ENCODE peak calls at places on chromosome 14, in ten cellular contexts. A is SK-N-SH, X is left ventricle myocardium inferior, Y is astrocyte of the spinal cord, Q is upper lobe of right lung, J is fibroblast of pulmonary artery, R is astrocyte of the cerebellum, G is cardiac muscle cell, U is dorsolateral prefrontal cortex, O is ovary. T is an unnamed sample.

GRCh38 chr14:23099212-23099861 is 4.0 kb downstream of the C14orf119 start:
- DNase-seq in A (no peak), X (no peak), Y (no peak), Q (no peak), J (no peak), R (no peak), G (no peak), U (no peak), O (no peak), T (no peak)

GRCh38 chr14:92998957-92999356 is 76.0 kb downstream of the CHGA start:
- DNase-seq in A (no peak), X (peak), Y (no peak), Q (no peak), J (no peak), R (no peak), G (no peak), U (no peak), O (peak), T (peak)

GRCh38 chr14:90508536-90509254 is 111.9 kb downstream of the CALM1 start:
- DNase-seq in A (no peak), X (no peak), Y (no peak), Q (no peak), J (no peak), R (no peak), G (no peak), U (no peak), O (no peak), T (peak)

GRCh38 chr14:95192306-95192705 is 35.0 kb upstream of the DICER1 start:
- DNase-seq in A (no peak), X (no peak), Y (no peak), Q (no peak), J (no peak), R (no peak), G (peak), U (no peak), O (no peak), T (no peak)

GRCh38 chr14:82710257-82710841 is 1176.7 kb upstream of the SEL1L start:
- DNase-seq in A (peak), X (no peak), Y (peak), Q (peak), J (peak), R (peak), G (peak), U (no peak), O (peak), T (peak)

GRCh38 chr14:31380106-31380505 is 40.2 kb downstream of the HEATR5A start:
- DNase-seq in A (no peak), X (no peak), Y (no peak), Q (no peak), J (peak), R (no peak), G (no peak), U (no peak), O (no peak), T (no peak)

GRCh38 chr14:78022059-78022458 is 148.1 kb upstream of the NRXN3 start:
- DNase-seq in A (peak), X (peak), Y (peak), Q (peak), J (peak), R (peak), G (peak), U (no peak), O (no peak), T (peak)

GRCh38 chr14:90903101-90903500 is 86.9 kb upstream of the TTC7B start:
- DNase-seq in A (peak), X (no peak), Y (peak), Q (no peak), J (peak), R (peak), G (peak), U (peak), O (peak), T (peak)

GRCh38 chr14:73100334-73100733 is 36.0 kb upstream of the PSEN1 start:
- DNase-seq in A (no peak), X (no peak), Y (no peak), Q (no peak), J (no peak), R (no peak), G (no peak), U (no peak), O (no peak), T (no peak)

GRCh38 chr14:39739796-39740195 is 307.6 kb upstream of the FBXO33 start:
- DNase-seq in A (no peak), X (peak), Y (no peak), Q (peak), J (no peak), R (no peak), G (no peak), U (peak), O (no peak), T (no peak)

GRCh38 chr14:69321601-69322330 is 61.8 kb downstream of the GALNT16 start:
- DNase-seq in A (no peak), X (no peak), Y (no peak), Q (peak), J (peak), R (no peak), G (no peak), U (peak), O (no peak), T (no peak)

GRCh38 chr14:34214961-34215360 is 247.1 kb downstream of the SPTSSA start:
- DNase-seq in A (no peak), X (no peak), Y (no peak), Q (no peak), J (no peak), R (no peak), G (no peak), U (no peak), O (no peak), T (no peak)

GRCh38 chr14:51035611-51036192 is 59.2 kb downstream of the TRIM9 start:
- DNase-seq in A (no peak), X (no peak), Y (peak), Q (no peak), J (no peak), R (peak), G (no peak), U (no peak), O (no peak), T (no peak)

GRCh38 chr14:63759454-63759853 is 31.6 kb upstream of the SGPP1 start:
- DNase-seq in A (no peak), X (no peak), Y (peak), Q (no peak), J (peak), R (no peak), G (no peak), U (no peak), O (no peak), T (peak)

GRCh38 chr14:34224221-34224620 is 237.8 kb downstream of the SPTSSA start:
- DNase-seq in A (no peak), X (no peak), Y (no peak), Q (no peak), J (no peak), R (no peak), G (no peak), U (no peak), O (no peak), T (no peak)

GRCh38 chr14:86003998-86004397 is 474.1 kb downstream of the FLRT2 start:
- DNase-seq in A (no peak), X (no peak), Y (peak), Q (no peak), J (peak), R (no peak), G (no peak), U (no peak), O (no peak), T (peak)

GRCh38 chr14:74712499-74713394 is at the start of the genes AREL1 and FCF1:
- DNase-seq in A (peak), X (peak), Y (peak), Q (peak), J (peak), R (peak), G (peak), U (peak), O (peak), T (peak)

GRCh38 chr14:52906141-52906601 is 44.7 kb downstream of the FERMT2 start:
- DNase-seq in A (no peak), X (no peak), Y (peak), Q (no peak), J (peak), R (peak), G (no peak), U (no peak), O (no peak), T (no peak)

GRCh38 chr14:34629657-34630529 is at the start of gene SNX6:
- DNase-seq in A (peak), X (peak), Y (peak), Q (peak), J (peak), R (peak), G (peak), U (peak), O (peak), T (peak)

GRCh38 chr14:72610831-72611200 is 283.1 kb downstream of the DPF3 start:
- DNase-seq in A (no peak), X (no peak), Y (no peak), Q (no peak), J (no peak), R (no peak), G (no peak), U (no peak), O (no peak), T (peak)

GRCh38 chr14:85002846-85003245 is 527.1 kb upstream of the FLRT2 start:
- DNase-seq in A (no peak), X (no peak), Y (no peak), Q (no peak), J (no peak), R (no peak), G (no peak), U (no peak), O (no peak), T (no peak)

GRCh38 chr14:95045836-95046430 is 111.4 kb downstream of the DICER1 start:
- DNase-seq in A (no peak), X (no peak), Y (no peak), Q (peak), J (no peak), R (no peak), G (no peak), U (no peak), O (no peak), T (no peak)

GRCh38 chr14:76591270-76591669 is 170.0 kb upstream of the VASH1 start:
- DNase-seq in A (no peak), X (no peak), Y (no peak), Q (no peak), J (no peak), R (no peak), G (no peak), U (peak), O (no peak), T (no peak)

GRCh38 chr14:26137161-26137560 is 460.7 kb downstream of the NOVA1 start:
- DNase-seq in A (no peak), X (no peak), Y (no peak), Q (no peak), J (no peak), R (no peak), G (no peak), U (no peak), O (no peak), T (no peak)
- TF ChIP-seq CTCF in A (peak), X (no peak), Y (peak), Q (no peak), J (peak), R (peak), G (no peak), U (no peak), O (no peak), T (no peak)

DNA sequence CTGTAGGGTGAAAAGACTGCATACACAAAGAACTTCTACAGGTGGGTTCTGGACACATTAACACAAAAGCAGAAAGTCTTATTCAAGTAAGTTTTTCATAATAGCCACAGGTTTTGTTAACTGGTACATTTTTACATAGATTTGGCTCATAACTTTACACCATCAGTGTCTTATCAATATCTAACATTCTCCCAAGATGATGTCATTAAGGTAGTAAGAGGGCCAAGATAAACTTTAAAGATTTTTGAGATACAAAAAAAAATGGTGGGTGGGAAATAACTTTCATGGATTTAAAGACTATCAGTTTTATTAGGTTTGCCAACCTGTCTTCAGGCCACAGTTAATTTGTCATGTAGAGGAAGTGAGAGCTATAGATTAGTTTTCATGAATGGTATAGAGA is 1.7 kb downstream of the SUPT16H start:
- DNase-seq in A (no peak), X (no peak), Y (no peak), Q (no peak), J (no peak), R (no peak), G (no peak), U (no peak), O (no peak), T (no peak)
- H3K4me3 ChIP-seq in A (peak), X (peak), Y (no peak), Q (no peak), J (peak), R (no peak), G (no peak), U (no peak), O (no peak), T (peak)

GRCh38 chr14:54488318-54488645 is 498 bp downstream of the GMFB start:
- DNase-seq in A (no peak), X (no peak), Y (no peak), Q (no peak), J (no peak), R (no peak), G (no peak), U (no peak), O (no peak), T (no peak)
- TF ChIP-seq CTCF in A (peak), X (no peak), Y (peak), Q (no peak), J (peak), R (peak), G (peak), U (no peak), O (no peak), T (peak)

GRCh38 chr14:104681689-104682074 is 7.7 kb upstream of the INF2 start:
- DNase-seq in A (peak), X (peak), Y (peak), Q (peak), J (peak), R (no peak), G (peak), U (peak), O (peak), T (peak)
- H3K4me3 ChIP-seq in A (peak), X (peak), Y (peak), Q (peak), J (peak), R (no peak), G (no peak), U (peak), O (no peak), T (peak)

DNA sequence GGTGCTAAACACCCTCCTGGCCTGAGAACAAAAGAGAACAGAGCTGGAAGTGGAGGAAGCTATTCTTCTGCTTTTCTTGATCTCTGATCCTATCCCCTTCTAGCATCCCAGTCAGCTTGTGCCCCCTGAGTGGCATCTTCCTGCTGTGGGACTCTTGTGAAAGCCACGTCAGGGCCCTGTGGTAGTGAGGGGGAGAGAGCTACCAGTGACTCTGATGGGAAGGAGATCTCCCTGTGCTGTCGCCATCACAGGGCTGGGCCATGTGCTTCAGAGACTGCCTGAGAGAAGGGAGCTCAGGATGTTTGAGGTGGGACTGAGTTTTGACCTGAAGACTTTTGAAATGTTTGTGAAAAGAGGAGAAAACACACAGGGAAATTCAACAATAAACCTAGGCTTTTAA is 107.6 kb upstream of the FUT8 start:
- DNase-seq in A (no peak), X (no peak), Y (no peak), Q (no peak), J (no peak), R (no peak), G (no peak), U (no peak), O (no peak), T (no peak)
- TF ChIP-seq CTCF in A (no peak), X (no peak), Y (no peak), Q (no peak), J (no peak), R (no peak), G (no peak), U (no peak), O (no peak), T (no peak)

GRCh38 chr14:56004807-56005579 is 113.2 kb upstream of the PELI2 start:
- DNase-seq in A (no peak), X (no peak), Y (peak), Q (no peak), J (peak), R (peak), G (peak), U (no peak), O (peak), T (peak)

GRCh38 chr14:56008160-56008559 is 110.1 kb upstream of the PELI2 start:
- DNase-seq in A (no peak), X (no peak), Y (no peak), Q (no peak), J (no peak), R (no peak), G (no peak), U (no peak), O (no peak), T (no peak)

GRCh38 chr14:56002876-56003625 is 115.2 kb upstream of the PELI2 start:
- DNase-seq in A (no peak), X (no peak), Y (peak), Q (no peak), J (no peak), R (no peak), G (no peak), U (no peak), O (no peak), T (no peak)

GRCh38 chr14:56004323-56004722 is 113.9 kb upstream of the PELI2 start:
- DNase-seq in A (no peak), X (no peak), Y (no peak), Q (no peak), J (no peak), R (no peak), G (no peak), U (no peak), O (no peak), T (peak)

DNA sequence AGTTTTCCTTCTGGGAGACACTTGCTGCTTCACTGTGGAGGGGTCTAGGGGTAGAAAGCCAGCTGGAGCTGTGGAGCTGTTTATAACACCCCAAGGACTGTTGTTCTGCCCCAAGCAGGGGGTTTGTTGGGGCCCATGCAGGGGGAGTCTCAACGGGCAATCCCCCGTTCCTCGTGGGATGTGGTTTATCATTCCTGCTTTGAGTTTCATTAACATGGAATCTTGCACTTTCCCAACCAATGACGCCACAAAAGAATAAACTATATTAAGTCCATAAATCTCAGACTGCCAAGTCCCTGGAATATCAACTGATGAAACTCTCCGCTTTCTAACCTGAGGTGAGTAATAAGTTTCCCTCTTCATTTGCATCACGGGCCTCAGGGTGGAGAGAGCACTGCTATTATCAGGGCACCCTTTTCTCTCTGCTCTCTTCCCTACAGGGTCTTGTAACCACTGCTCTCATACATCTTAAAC is 112.6 kb upstream of the PELI2 start:
- DNase-seq in A (no peak), X (no peak), Y (no peak), Q (no peak), J (peak), R (peak), G (no peak), U (no peak), O (peak), T (peak)
- H3K4me3 ChIP-seq in A (peak), X (peak), Y (no peak), Q (no peak), J (no peak), R (no peak), G (no peak), U (no peak), O (peak), T (peak)

GRCh38 chr14:61193471-61193870 is 87.7 kb downstream of the TMEM30B start:
- DNase-seq in A (no peak), X (no peak), Y (no peak), Q (no peak), J (no peak), R (no peak), G (no peak), U (no peak), O (no peak), T (no peak)

GRCh38 chr14:61197416-61197815 is 83.7 kb downstream of the TMEM30B start:
- DNase-seq in A (no peak), X (no peak), Y (no peak), Q (no peak), J (no peak), R (no peak), G (no peak), U (no peak), O (no peak), T (no peak)

GRCh38 chr14:61192970-61193369 is 88.2 kb downstream of the TMEM30B start:
- DNase-seq in A (no peak), X (no peak), Y (no peak), Q (no peak), J (no peak), R (no peak), G (no peak), U (no peak), O (no peak), T (no peak)

GRCh38 chr14:61196034-61196433 is 85.1 kb downstream of the TMEM30B start:
- DNase-seq in A (no peak), X (no peak), Y (no peak), Q (no peak), J (peak), R (no peak), G (no peak), U (no peak), O (no peak), T (no peak)

DNA sequence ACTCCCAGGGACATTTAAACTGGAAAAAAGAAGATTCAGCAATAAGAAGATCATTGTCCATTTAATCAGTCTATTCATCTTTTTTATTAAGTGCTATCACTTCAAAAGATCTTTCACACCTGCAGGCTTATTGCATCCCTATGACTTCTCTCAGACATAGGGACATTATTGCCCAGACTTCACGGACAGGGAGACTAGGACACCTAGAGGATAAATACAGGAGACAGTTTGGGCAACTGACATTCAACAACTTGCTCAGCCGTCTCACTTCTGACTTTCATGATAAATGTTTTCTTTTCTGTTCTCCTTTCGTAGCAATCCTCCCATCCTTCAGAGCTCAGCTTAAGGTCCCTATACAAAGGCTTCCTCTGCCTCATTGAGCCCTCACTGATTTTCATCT is 84.3 kb downstream of the TMEM30B start:
- DNase-seq in A (no peak), X (no peak), Y (no peak), Q (no peak), J (peak), R (no peak), G (peak), U (no peak), O (no peak), T (no peak)
- TF ChIP-seq CTCF in A (peak), X (no peak), Y (no peak), Q (no peak), J (peak), R (no peak), G (peak), U (no peak), O (no peak), T (no peak)